ENCODE peak calls at places on chromosomes 12 and 14, in six cellular contexts. G is A549, O is HepG2, V is neuronal stem cell, Q is cardiac muscle cell, E is left ventricle myocardium inferior. R is an unnamed sample.
A peak's percentile ranks its signal among the peaks of the same experiment; 100 is the strongest.

GRCh38 chr12:68374315-68374982 is 42.3 kb upstream of the MDM1 start:
- DNase-seq in G (no peak), O (no peak), V (no peak), Q (no peak), E (no peak), R (no peak)

GRCh38 chr12:129069886-129070285 is 216.6 kb downstream of the GLT1D1 start:
- DNase-seq in G (no peak), O (no peak), V (no peak), Q (no peak), E (no peak), R (no peak)

GRCh38 chr12:42143401-42144173 is 1.1 kb downstream of the GXYLT1 start:
- DNase-seq in G (no peak), O (no peak), V (no peak), Q (peak; percentile 42), E (no peak), R (no peak)

GRCh38 chr12:119178544-119179334 is at the start of gene HSPB8:
- DNase-seq in G (peak; percentile 74), O (peak; percentile 21), V (no peak), Q (peak; percentile 97), E (peak; percentile 94), R (peak; percentile 55)

GRCh38 chr12:32821293-32822089 is 65.8 kb upstream of the YARS2 start:
- DNase-seq in G (no peak), O (no peak), V (no peak), Q (peak; percentile 76), E (no peak), R (no peak)

GRCh38 chr14:68682166-68683103 is 110.4 kb downstream of the ZFP36L1 start:
- DNase-seq in G (peak; percentile 78), O (peak; percentile 39), V (no peak), Q (peak; percentile 98), E (no peak), R (no peak)

GRCh38 chr12:120853188-120853587 is 51.0 kb downstream of the SPPL3 start:
- DNase-seq in G (no peak), O (no peak), V (no peak), Q (no peak), E (no peak), R (no peak)

GRCh38 chr12:32170437-32170998 is 63.9 kb downstream of the BICD1 start:
- DNase-seq in G (no peak), O (no peak), V (no peak), Q (no peak), E (no peak), R (peak; percentile 31)

GRCh38 chr14:22998324-22999012 is 11.5 kb downstream of the C14orf93 start:
- DNase-seq in G (no peak), O (no peak), V (no peak), Q (peak; percentile 40), E (no peak), R (no peak)

GRCh38 chr14:33435911-33436310 is 497.2 kb downstream of the NPAS3 start:
- DNase-seq in G (no peak), O (no peak), V (no peak), Q (peak; percentile 73), E (no peak), R (no peak)

GRCh38 chr14:24313912-24314311 is 2.6 kb downstream of the LTB4R start:
- DNase-seq in G (no peak), O (no peak), V (no peak), Q (no peak), E (no peak), R (no peak)

GRCh38 chr14:24310666-24311604 is at the start of gene LTB4R:
- DNase-seq in G (no peak), O (no peak), V (no peak), Q (peak; percentile 88), E (peak; percentile 79), R (no peak)

GRCh38 chr14:24310387-24310665 is 386 bp downstream of the LTB4R2 start:
- DNase-seq in G (no peak), O (no peak), V (no peak), Q (no peak), E (no peak), R (no peak)

GRCh38 chr14:24312736-24313507 is 1.6 kb downstream of the LTB4R start:
- DNase-seq in G (no peak), O (no peak), V (no peak), Q (peak; percentile 49), E (no peak), R (no peak)

GRCh38 chr14:24311837-24312615 is 724 bp downstream of the LTB4R start:
- DNase-seq in G (no peak), O (no peak), V (no peak), Q (peak; percentile 23), E (no peak), R (no peak)
- H3K4me3 ChIP-seq in G (no peak overlapping the region), O (no peak overlapping the region), V (no peak overlapping the region), Q (no peak overlapping the region), E (peak overlapping the region; percentile 70), R (no peak overlapping the region)

DNA sequence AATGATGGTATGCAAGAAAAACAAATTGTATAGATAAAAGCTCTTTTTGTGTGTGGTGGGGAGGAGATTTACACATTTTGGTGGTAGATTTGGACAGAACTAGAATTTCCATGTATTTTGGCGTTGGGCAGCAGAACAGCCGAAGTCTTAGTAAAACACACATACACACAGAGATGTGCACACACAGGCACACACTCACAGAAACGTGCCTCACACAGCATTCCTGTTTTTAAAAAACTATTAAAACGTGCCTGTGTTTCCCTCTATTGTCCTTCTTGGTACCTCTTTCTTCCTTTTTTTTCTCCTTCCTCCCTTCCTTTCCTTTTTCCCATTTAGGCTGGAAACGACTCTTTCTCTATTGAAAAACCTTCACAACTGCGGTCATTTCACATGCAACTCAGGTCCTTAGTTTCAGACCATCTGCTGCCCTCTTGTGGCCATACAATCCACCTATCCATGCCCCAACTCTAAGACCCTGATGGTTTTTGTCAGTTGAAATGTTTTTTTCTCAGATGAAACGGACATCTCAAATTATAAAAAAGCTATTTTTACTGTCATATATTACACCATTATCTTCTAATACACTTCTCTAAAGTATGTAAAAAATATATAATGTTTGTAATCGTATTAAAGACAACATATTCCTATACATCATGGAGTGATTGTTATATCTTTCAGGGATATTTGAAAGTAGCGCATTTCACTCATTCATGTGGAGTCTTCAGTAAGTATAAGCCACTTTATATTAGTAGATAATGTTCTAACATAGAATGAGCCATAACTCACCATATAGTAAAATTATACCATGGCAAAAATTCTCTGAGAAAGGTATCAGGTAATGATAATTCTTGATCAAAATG is 386.7 kb upstream of the NOVA1 start:
- DNase-seq in G (no peak), O (peak; percentile 64), V (peak; percentile 65), Q (peak; percentile 83), E (peak; percentile 22), R (peak; percentile 67)
- H3K4me1 ChIP-seq in G (no peaks in the 10 kb centered on the region), O (no peaks in the 10 kb centered on the region), V (no peaks in the 10 kb centered on the region), Q (no peaks in the 10 kb centered on the region), E (no peaks in the 10 kb centered on the region), R (no peaks in the 10 kb centered on the region)

GRCh38 chr14:28571636-28572035 is 195.0 kb upstream of the FOXG1 start:
- DNase-seq in G (no peak), O (no peak), V (no peak), Q (no peak), E (no peak), R (no peak)
- H3K4me3 ChIP-seq in G (no peak overlapping the region), O (no peak overlapping the region), V (no peak overlapping the region), Q (no peak overlapping the region), E (no peak overlapping the region), R (no peak overlapping the region)

GRCh38 chr12:56629459-56630179 is 507 bp downstream of the BAZ2A start:
- DNase-seq in G (peak; percentile 43), O (no peak), V (no peak), Q (peak; percentile 42), E (peak; percentile 34), R (no peak)
- H3K4me1 ChIP-seq in G (peaks cover 42% of the 10 kb centered on the region), O (peaks cover 74% of the 10 kb centered on the region), V (peaks cover 27% of the 10 kb centered on the region), Q (peaks cover 58% of the 10 kb centered on the region), E (peaks cover 97% of the 10 kb centered on the region), R (peaks cover 18% of the 10 kb centered on the region)

GRCh38 chr14:102492523-102492910 is 17.1 kb downstream of the ANKRD9 start:
- DNase-seq in G (no peak), O (no peak), V (no peak), Q (no peak), E (no peak), R (no peak)

GRCh38 chr14:102493585-102493984 is 16.0 kb downstream of the ANKRD9 start:
- DNase-seq in G (no peak), O (no peak), V (no peak), Q (no peak), E (no peak), R (no peak)

GRCh38 chr14:102491786-102492522 is 17.6 kb downstream of the ANKRD9 start:
- DNase-seq in G (no peak), O (no peak), V (no peak), Q (no peak), E (no peak), R (no peak)

GRCh38 chr14:102491366-102491765 is 18.2 kb downstream of the ANKRD9 start:
- DNase-seq in G (no peak), O (no peak), V (no peak), Q (no peak), E (no peak), R (no peak)

GRCh38 chr14:102493096-102493495 is 16.5 kb downstream of the ANKRD9 start:
- DNase-seq in G (no peak), O (no peak), V (no peak), Q (no peak), E (no peak), R (no peak)
- H3K4me3 ChIP-seq in G (no peak overlapping the region), O (no peak overlapping the region), V (peak overlapping the region; percentile 43), Q (no peak overlapping the region), E (no peak overlapping the region), R (no peak overlapping the region)

GRCh38 chr14:73888971-73889370 is 2.3 kb downstream of the ZNF410 start:
- DNase-seq in G (no peak), O (no peak), V (no peak), Q (peak; percentile 12), E (no peak), R (no peak)

GRCh38 chr14:73887704-73888459 is 1.2 kb downstream of the ZNF410 start:
- DNase-seq in G (no peak), O (peak; percentile 42), V (no peak), Q (no peak), E (no peak), R (no peak)

GRCh38 chr14:73886449-73887115 is at the start of gene ZNF410:
- DNase-seq in G (peak; percentile 92), O (peak; percentile 90), V (peak; percentile 81), Q (peak; percentile 99), E (peak; percentile 95), R (peak; percentile 95)

GRCh38 chr14:73888460-73888725 is 1.7 kb downstream of the ZNF410 start:
- DNase-seq in G (no peak), O (no peak), V (no peak), Q (peak; percentile 16), E (no peak), R (no peak)

GRCh38 chr14:73887116-73887490 is 444 bp downstream of the ZNF410 start:
- DNase-seq in G (peak; percentile 23), O (peak; percentile 25), V (no peak), Q (peak; percentile 43), E (no peak), R (no peak)
- H3K4me1 ChIP-seq in G (peaks cover 20% of the 10 kb centered on the region), O (peaks cover 35% of the 10 kb centered on the region), V (no peaks in the 10 kb centered on the region), Q (peaks cover 16% of the 10 kb centered on the region), E (peaks cover 44% of the 10 kb centered on the region), R (peaks cover 6% of the 10 kb centered on the region)

GRCh38 chr14:105330491-105330895 is 15.9 kb downstream of the PACS2 start:
- DNase-seq in G (no peak), O (no peak), V (no peak), Q (peak; percentile 66), E (no peak), R (peak; percentile 6)
- H3K4me3 ChIP-seq in G (no peak overlapping the region), O (no peak overlapping the region), V (no peak overlapping the region), Q (no peak overlapping the region), E (no peak overlapping the region), R (no peak overlapping the region)

R was measured in BE2C.